ENCODE peak calls at places on chromosomes 11 and 22, in five cellular contexts. I, E, U, Q and A are unnamed samples.

GRCh38 chr11:87128372-87128771 is 90.6 kb downstream of the TMEM135 start:
- DNase-seq in U (no peak), I (no peak), Q (no peak), E (no peak), A (no peak)

GRCh38 chr11:73312806-73313403 is 4.8 kb downstream of the ARHGEF17 start:
- DNase-seq in E (no peak), Q (no peak), U (no peak), I (no peak), A (no peak)

GRCh38 chr22:22452996-22453686 is 55.4 kb downstream of the ZNF280B start:
- DNase-seq in I (no peak), U (no peak), E (no peak), Q (no peak), A (no peak)

GRCh38 chr22:25172153-25172552 is 27.5 kb upstream of the CRYBB3 start:
- DNase-seq in E (no peak), I (no peak), Q (peak), U (peak), A (peak)

GRCh38 chr11:7490054-7490453 is 4.7 kb downstream of the OLFML1 start:
- DNase-seq in I (no peak), E (peak), Q (no peak), U (peak), A (no peak)

GRCh38 chr11:119093951-119094815 is 7.5 kb downstream of the DPAGT1 start:
- DNase-seq in E (peak), U (peak), I (no peak), Q (no peak), A (peak)

GRCh38 chr22:39917776-39918493 is 17.1 kb downstream of the GRAP2 start:
- DNase-seq in I (no peak), Q (no peak), U (peak), E (peak), A (peak)

GRCh38 chr11:64040684-64041267 is 5.0 kb downstream of the FLRT1 start:
- DNase-seq in Q (peak), E (no peak), I (peak), U (no peak), A (no peak)

GRCh38 chr11:11579012-11579755 is 42.6 kb downstream of the GALNT18 start:
- DNase-seq in U (no peak), I (no peak), E (no peak), Q (no peak), A (no peak)

GRCh38 chr22:20117656-20118571 is 888 bp upstream of the TRMT2A start:
- DNase-seq in U (peak), Q (no peak), E (peak), I (no peak), A (no peak)

GRCh38 chr11:64060861-64061444 is 25.2 kb downstream of the FLRT1 start:
- DNase-seq in I (peak), Q (peak), U (peak), E (peak), A (peak)

GRCh38 chr22:46481386-46481785 is 56.0 kb downstream of the CELSR1 start:
- DNase-seq in I (no peak), E (no peak), Q (no peak), U (no peak), A (no peak)

GRCh38 chr11:14480716-14481115 is 18.9 kb downstream of the COPB1 start:
- DNase-seq in E (peak), I (no peak), U (peak), Q (no peak), A (no peak)

GRCh38 chr11:2933376-2934056 is 4.3 kb upstream of the PHLDA2 start:
- DNase-seq in U (peak), Q (peak), E (peak), I (peak), A (no peak)

GRCh38 chr11:108220721-108221346 is 1.6 kb downstream of the NPAT start:
- DNase-seq in E (peak), U (peak), Q (no peak), I (no peak), A (no peak)

GRCh38 chr11:12005476-12005875 is 3.0 kb downstream of the DKK3 start:
- DNase-seq in U (peak), I (no peak), Q (no peak), E (peak), A (no peak)

GRCh38 chr11:45017329-45017728 is 66.6 kb upstream of the TP53I11 start:
- DNase-seq in I (no peak), U (no peak), Q (no peak), E (no peak), A (no peak)